ENCODE peak calls at places on chromosomes 2 and 18, in five cellular contexts. O is stimulated activated CD4-positive, alpha-beta T cell treated with anti-CD3 and anti-CD28 coated beads, Interleukin-12 subunit alpha, Interleukin-12 subunit beta, amount 100 ng/mL, for 48 hours; E is T-cell; H is brain microvascular endothelial cell; K is astrocyte. P is an unnamed sample.

GRCh38 chr2:101989740-101990460 is 1.9 kb upstream of the IL1R2 start:
- DNase-seq in K (no peak), O (no peak), H (no peak), E (no peak), P (no peak)

GRCh38 chr18:41645600-41646360 is 309.3 kb upstream of the PIK3C3 start:
- DNase-seq in K (no peak), O (no peak), E (no peak), H (no peak), P (no peak)

GRCh38 chr2:151156431-151156830 is 105.2 kb downstream of the RBM43 start:
- DNase-seq in K (peak), H (peak), O (no peak), E (no peak), P (no peak)

GRCh38 chr2:207315131-207315530 is 149.4 kb upstream of the KLF7 start:
- DNase-seq in H (no peak), O (no peak), E (no peak), K (peak), P (no peak)

GRCh38 chr2:12493031-12493513 is 223.7 kb upstream of the TRIB2 start:
- DNase-seq in K (peak), E (no peak), O (no peak), H (peak), P (peak)

GRCh38 chr2:68319397-68320117 is at the start of gene CNRIP1:
- DNase-seq in H (peak), K (peak), O (no peak), E (peak), P (peak)

GRCh38 chr18:44654555-44654954 is 26.1 kb upstream of the SETBP1 start:
- DNase-seq in O (no peak), H (peak), K (peak), E (no peak), P (peak)

GRCh38 chr2:46487667-46488333 is 8.4 kb downstream of the TMEM247 start:
- DNase-seq in E (no peak), O (no peak), H (peak), K (peak), P (peak)

GRCh38 chr2:165793779-165794519 is at the start of gene GALNT3:
- DNase-seq in E (peak), O (no peak), K (no peak), H (no peak), P (no peak)

GRCh38 chr18:76435321-76435989 is 59.6 kb downstream of the ZNF516 start:
- DNase-seq in H (no peak), E (no peak), O (no peak), K (no peak), P (no peak)

GRCh38 chr18:44737623-44738022 is 56.9 kb downstream of the SETBP1 start:
- DNase-seq in K (no peak), H (no peak), O (no peak), E (no peak), P (no peak)

GRCh38 chr2:101361079-101361478 is 26.2 kb downstream of the CREG2 start:
- DNase-seq in O (no peak), H (no peak), K (no peak), E (no peak), P (no peak)

GRCh38 chr2:130328710-130329109 is 14.0 kb upstream of the IMP4 start:
- DNase-seq in E (no peak), O (no peak), H (no peak), K (peak), P (no peak)

GRCh38 chr2:241390301-241391206 is 34.5 kb downstream of the FARP2 start:
- DNase-seq in K (no peak), E (no peak), O (no peak), H (no peak), P (no peak)

GRCh38 chr18:23634692-23635091 is 28.0 kb downstream of the ANKRD29 start:
- DNase-seq in E (no peak), H (no peak), O (no peak), K (no peak), P (no peak)

GRCh38 chr2:209334188-209335017 is 89.4 kb upstream of the MAP2 start:
- DNase-seq in H (peak), O (peak), K (peak), E (peak), P (peak)

GRCh38 chr2:121504316-121504715 is 26.4 kb upstream of the RNU4ATAC start:
- DNase-seq in H (no peak), K (peak), E (no peak), O (no peak), P (no peak)

GRCh38 chr2:10165282-10165681 is 42.7 kb downstream of the RRM2 start:
- DNase-seq in O (no peak), K (no peak), E (no peak), H (no peak), P (no peak)

GRCh38 chr18:40413160-40413559 is 1541.9 kb upstream of the PIK3C3 start:
- DNase-seq in K (peak), O (no peak), H (peak), E (no peak), P (peak)

GRCh38 chr2:235413084-235413483 is 80.8 kb upstream of the AGAP1 start:
- DNase-seq in O (no peak), E (no peak), K (no peak), H (no peak), P (no peak)

GRCh38 chr2:105409717-105410116 is 10.9 kb upstream of the FHL2 start:
- DNase-seq in H (no peak), K (peak), E (no peak), O (no peak), P (peak)

GRCh38 chr2:120536141-120536540 is 190.2 kb downstream of the INHBB start:
- DNase-seq in K (no peak), H (no peak), E (no peak), O (no peak), P (no peak)

GRCh38 chr2:168320267-168320666 is 72.9 kb upstream of the STK39 start:
- DNase-seq in H (no peak), E (no peak), O (no peak), K (no peak), P (no peak)

GRCh38 chr2:208025037-208025813 is at the start of gene PLEKHM3:
- DNase-seq in H (peak), O (peak), E (peak), K (peak), P (peak)

GRCh38 chr18:2917255-2918047 is 70.6 kb downstream of the EMILIN2 start:
- DNase-seq in H (no peak), O (no peak), E (no peak), K (no peak), P (no peak)